ENCODE peak calls at places on chromosome 1, in five cellular contexts. One of them, this sample, is unnamed.

GRCh38 chr1:17768651-17769241 is 13.6 kb downstream of the ACTL8 start:
- DNase-seq in IMR-90: peak
- DNase-seq in cardiac muscle cell: peak
- DNase-seq in suprapubic skin: no peak
- DNase-seq in dorsolateral prefrontal cortex: no peak
- DNase-seq in this sample: no peak

GRCh38 chr1:230743874-230744273 is 3.3 kb upstream of the CAPN9 start:
- DNase-seq in IMR-90: no peak
- DNase-seq in cardiac muscle cell: no peak
- DNase-seq in suprapubic skin: no peak
- DNase-seq in dorsolateral prefrontal cortex: no peak
- DNase-seq in this sample: no peak

GRCh38 chr1:75655931-75656330 is 45.0 kb upstream of the SLC44A5 start:
- DNase-seq in IMR-90: no peak
- DNase-seq in cardiac muscle cell: no peak
- DNase-seq in suprapubic skin: no peak
- DNase-seq in dorsolateral prefrontal cortex: no peak
- DNase-seq in this sample: no peak

GRCh38 chr1:97654866-97655265 is 266.0 kb downstream of the DPYD start:
- DNase-seq in IMR-90: no peak
- DNase-seq in cardiac muscle cell: peak
- DNase-seq in suprapubic skin: no peak
- DNase-seq in dorsolateral prefrontal cortex: no peak
- DNase-seq in this sample: no peak

GRCh38 chr1:41003640-41004220 is 17.8 kb downstream of the SLFNL1 start:
- DNase-seq in IMR-90: peak
- DNase-seq in cardiac muscle cell: peak
- DNase-seq in suprapubic skin: peak
- DNase-seq in dorsolateral prefrontal cortex: peak
- DNase-seq in this sample: peak

GRCh38 chr1:167614851-167615250 is 15.2 kb upstream of the RCSD1 start:
- DNase-seq in IMR-90: no peak
- DNase-seq in cardiac muscle cell: no peak
- DNase-seq in suprapubic skin: no peak
- DNase-seq in dorsolateral prefrontal cortex: no peak
- DNase-seq in this sample: no peak

GRCh38 chr1:20717452-20718342 is at the start of gene KIF17:
- DNase-seq in IMR-90: peak
- DNase-seq in cardiac muscle cell: peak
- DNase-seq in suprapubic skin: no peak
- DNase-seq in dorsolateral prefrontal cortex: peak
- DNase-seq in this sample: peak

GRCh38 chr1:67190942-67191341 is 24.7 kb downstream of the IL23R start:
- DNase-seq in IMR-90: no peak
- DNase-seq in cardiac muscle cell: no peak
- DNase-seq in suprapubic skin: no peak
- DNase-seq in dorsolateral prefrontal cortex: no peak
- DNase-seq in this sample: no peak

GRCh38 chr1:231626951-231627614 is 493 bp downstream of the DISC1 start:
- DNase-seq in IMR-90: peak
- DNase-seq in cardiac muscle cell: peak
- DNase-seq in suprapubic skin: peak
- DNase-seq in dorsolateral prefrontal cortex: peak
- DNase-seq in this sample: peak

GRCh38 chr1:21072721-21073120 is 104.0 kb downstream of the EIF4G3 start:
- DNase-seq in IMR-90: peak
- DNase-seq in cardiac muscle cell: peak
- DNase-seq in suprapubic skin: no peak
- DNase-seq in dorsolateral prefrontal cortex: no peak
- DNase-seq in this sample: no peak

GRCh38 chr1:42340093-42340492 is 5.1 kb upstream of the FOXJ3 start:
- DNase-seq in IMR-90: peak
- DNase-seq in cardiac muscle cell: no peak
- DNase-seq in suprapubic skin: no peak
- DNase-seq in dorsolateral prefrontal cortex: no peak
- DNase-seq in this sample: no peak

GRCh38 chr1:42154685-42155084 is 1.5 kb downstream of the GUCA2B start:
- DNase-seq in IMR-90: no peak
- DNase-seq in cardiac muscle cell: no peak
- DNase-seq in suprapubic skin: no peak
- DNase-seq in dorsolateral prefrontal cortex: no peak
- DNase-seq in this sample: no peak

GRCh38 chr1:183734600-183735036 is 70.3 kb upstream of the RGL1 start:
- DNase-seq in IMR-90: peak
- DNase-seq in cardiac muscle cell: peak
- DNase-seq in suprapubic skin: no peak
- DNase-seq in dorsolateral prefrontal cortex: peak
- DNase-seq in this sample: peak

GRCh38 chr1:3049905-3050304 is 19.1 kb upstream of the PRDM16 start:
- DNase-seq in IMR-90: no peak
- DNase-seq in cardiac muscle cell: no peak
- DNase-seq in suprapubic skin: peak
- DNase-seq in dorsolateral prefrontal cortex: peak
- DNase-seq in this sample: no peak

GRCh38 chr1:117122297-117123025 is 912 bp upstream of the TRIM45 start:
- DNase-seq in IMR-90: no peak
- DNase-seq in cardiac muscle cell: no peak
- DNase-seq in suprapubic skin: no peak
- DNase-seq in dorsolateral prefrontal cortex: no peak
- DNase-seq in this sample: no peak

GRCh38 chr1:170807432-170807831 is 127.9 kb upstream of the MROH9 start:
- DNase-seq in IMR-90: peak
- DNase-seq in cardiac muscle cell: peak
- DNase-seq in suprapubic skin: no peak
- DNase-seq in dorsolateral prefrontal cortex: no peak
- DNase-seq in this sample: no peak

GRCh38 chr1:167911413-167911812 is 2.5 kb downstream of the ADCY10 start:
- DNase-seq in IMR-90: no peak
- DNase-seq in cardiac muscle cell: no peak
- DNase-seq in suprapubic skin: no peak
- DNase-seq in dorsolateral prefrontal cortex: no peak
- DNase-seq in this sample: no peak

GRCh38 chr1:56410405-56410804 is 169.0 kb downstream of the PLPP3 start:
- DNase-seq in IMR-90: no peak
- DNase-seq in cardiac muscle cell: no peak
- DNase-seq in suprapubic skin: no peak
- DNase-seq in dorsolateral prefrontal cortex: no peak
- DNase-seq in this sample: no peak

GRCh38 chr1:37634554-37635308 is at the start of gene RSPO1:
- DNase-seq in IMR-90: no peak
- DNase-seq in cardiac muscle cell: peak
- DNase-seq in suprapubic skin: no peak
- DNase-seq in dorsolateral prefrontal cortex: no peak
- DNase-seq in this sample: no peak

GRCh38 chr1:167635233-167635648 is 5.2 kb downstream of the RCSD1 start:
- DNase-seq in IMR-90: no peak
- DNase-seq in cardiac muscle cell: peak
- DNase-seq in suprapubic skin: no peak
- DNase-seq in dorsolateral prefrontal cortex: peak
- DNase-seq in this sample: peak

GRCh38 chr1:113507552-113508214 is 117.4 kb downstream of the MAGI3 start:
- DNase-seq in IMR-90: no peak
- DNase-seq in cardiac muscle cell: no peak
- DNase-seq in suprapubic skin: no peak
- DNase-seq in dorsolateral prefrontal cortex: no peak
- DNase-seq in this sample: no peak

GRCh38 chr1:27316860-27317259 is 5.1 kb upstream of the TMEM222 start:
- DNase-seq in IMR-90: no peak
- DNase-seq in cardiac muscle cell: no peak
- DNase-seq in suprapubic skin: no peak
- DNase-seq in dorsolateral prefrontal cortex: no peak
- DNase-seq in this sample: no peak

GRCh38 chr1:20787100-20787774 is at the start of gene HP1BP3:
- DNase-seq in IMR-90: peak
- DNase-seq in cardiac muscle cell: peak
- DNase-seq in suprapubic skin: no peak
- DNase-seq in dorsolateral prefrontal cortex: peak
- DNase-seq in this sample: peak

GRCh38 chr1:2955652-2956051 is 65.6 kb upstream of the ACTRT2 start:
- DNase-seq in IMR-90: no peak
- DNase-seq in cardiac muscle cell: no peak
- DNase-seq in suprapubic skin: no peak
- DNase-seq in dorsolateral prefrontal cortex: no peak
- DNase-seq in this sample: no peak

GRCh38 chr1:947958-948357 is 11.1 kb downstream of the NOC2L start:
- DNase-seq in IMR-90: no peak
- DNase-seq in cardiac muscle cell: no peak
- DNase-seq in suprapubic skin: no peak
- DNase-seq in dorsolateral prefrontal cortex: no peak
- DNase-seq in this sample: no peak

GRCh38 chr1:119713538-119714456 is 2.1 kb downstream of the PHGDH start:
- DNase-seq in IMR-90: peak
- DNase-seq in cardiac muscle cell: peak
- DNase-seq in suprapubic skin: no peak
- DNase-seq in dorsolateral prefrontal cortex: no peak
- DNase-seq in this sample: no peak

GRCh38 chr1:66464802-66465201 is 69.2 kb upstream of the SGIP1 start:
- DNase-seq in IMR-90: peak
- DNase-seq in cardiac muscle cell: peak
- DNase-seq in suprapubic skin: no peak
- DNase-seq in dorsolateral prefrontal cortex: no peak
- DNase-seq in this sample: no peak

GRCh38 chr1:33327587-33328325 is 6.9 kb upstream of the A3GALT2 start:
- DNase-seq in IMR-90: peak
- DNase-seq in cardiac muscle cell: peak
- DNase-seq in suprapubic skin: no peak
- DNase-seq in dorsolateral prefrontal cortex: peak
- DNase-seq in this sample: peak
- H3K27ac ChIP-seq in IMR-90: peak
- H3K27ac ChIP-seq in cardiac muscle cell: no peak
- H3K27ac ChIP-seq in suprapubic skin: peak
- H3K27ac ChIP-seq in dorsolateral prefrontal cortex: peak
- H3K27ac ChIP-seq in this sample: peak

GRCh38 chr1:201025571-201026002 is 2.1 kb upstream of the KIF21B start:
- DNase-seq in IMR-90: peak
- DNase-seq in cardiac muscle cell: peak
- DNase-seq in suprapubic skin: no peak
- DNase-seq in dorsolateral prefrontal cortex: no peak
- DNase-seq in this sample: no peak

GRCh38 chr1:201028473-201028889 is 5.0 kb upstream of the KIF21B start:
- DNase-seq in IMR-90: no peak
- DNase-seq in cardiac muscle cell: peak
- DNase-seq in suprapubic skin: no peak
- DNase-seq in dorsolateral prefrontal cortex: no peak
- DNase-seq in this sample: no peak

GRCh38 chr1:201024251-201024998 is 911 bp upstream of the KIF21B start:
- DNase-seq in IMR-90: no peak
- DNase-seq in cardiac muscle cell: no peak
- DNase-seq in suprapubic skin: no peak
- DNase-seq in dorsolateral prefrontal cortex: peak
- DNase-seq in this sample: no peak

GRCh38 chr1:201026746-201027145 is 3.2 kb upstream of the KIF21B start:
- DNase-seq in IMR-90: no peak
- DNase-seq in cardiac muscle cell: no peak
- DNase-seq in suprapubic skin: no peak
- DNase-seq in dorsolateral prefrontal cortex: no peak
- DNase-seq in this sample: no peak

DNA sequence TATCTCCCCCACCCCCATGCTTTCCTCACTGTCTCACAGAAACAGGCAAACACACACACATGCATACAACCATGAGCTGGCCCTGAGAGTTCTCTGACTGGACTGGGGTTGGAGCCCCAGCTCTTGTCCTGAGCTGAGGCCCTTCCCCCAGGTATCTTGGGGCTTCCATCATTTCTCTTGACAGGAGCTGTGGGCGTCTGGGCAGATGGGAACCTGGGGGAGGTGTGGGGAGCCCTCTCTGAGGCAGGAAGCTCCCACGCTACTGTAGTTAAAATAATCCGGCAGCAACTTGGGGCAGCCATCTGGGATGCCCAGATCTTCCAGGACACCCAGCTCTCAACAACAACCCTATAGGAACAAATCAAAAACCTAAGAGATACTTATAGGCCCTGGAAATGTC is 2.7 kb upstream of the KIF21B start:
- DNase-seq in IMR-90: peak
- DNase-seq in cardiac muscle cell: no peak
- DNase-seq in suprapubic skin: no peak
- DNase-seq in dorsolateral prefrontal cortex: no peak
- DNase-seq in this sample: no peak
- H3K27ac ChIP-seq in IMR-90: no peak
- H3K27ac ChIP-seq in cardiac muscle cell: no peak
- H3K27ac ChIP-seq in suprapubic skin: no peak
- H3K27ac ChIP-seq in dorsolateral prefrontal cortex: peak
- H3K27ac ChIP-seq in this sample: no peak

GRCh38 chr1:239956230-239956629 is 135.5 kb upstream of the FMN2 start:
- DNase-seq in IMR-90: no peak
- DNase-seq in cardiac muscle cell: no peak
- DNase-seq in suprapubic skin: no peak
- DNase-seq in dorsolateral prefrontal cortex: no peak
- DNase-seq in this sample: no peak

GRCh38 chr1:239963861-239964260 is 127.8 kb upstream of the FMN2 start:
- DNase-seq in IMR-90: no peak
- DNase-seq in cardiac muscle cell: no peak
- DNase-seq in suprapubic skin: no peak
- DNase-seq in dorsolateral prefrontal cortex: no peak
- DNase-seq in this sample: no peak

GRCh38 chr1:239955431-239955830 is 136.3 kb upstream of the FMN2 start:
- DNase-seq in IMR-90: no peak
- DNase-seq in cardiac muscle cell: no peak
- DNase-seq in suprapubic skin: no peak
- DNase-seq in dorsolateral prefrontal cortex: no peak
- DNase-seq in this sample: no peak

GRCh38 chr1:239958063-239958462 is 133.6 kb upstream of the FMN2 start:
- DNase-seq in IMR-90: no peak
- DNase-seq in cardiac muscle cell: no peak
- DNase-seq in suprapubic skin: no peak
- DNase-seq in dorsolateral prefrontal cortex: no peak
- DNase-seq in this sample: no peak

GRCh38 chr1:239960387-239960786 is 131.3 kb upstream of the FMN2 start:
- DNase-seq in IMR-90: no peak
- DNase-seq in cardiac muscle cell: no peak
- DNase-seq in suprapubic skin: no peak
- DNase-seq in dorsolateral prefrontal cortex: no peak
- DNase-seq in this sample: no peak
- H3K27ac ChIP-seq in IMR-90: no peak
- H3K27ac ChIP-seq in cardiac muscle cell: no peak
- H3K27ac ChIP-seq in suprapubic skin: no peak
- H3K27ac ChIP-seq in dorsolateral prefrontal cortex: no peak
- H3K27ac ChIP-seq in this sample: no peak

GRCh38 chr1:89670168-89670567 is 37.2 kb downstream of the LRRC8C start:
- DNase-seq in IMR-90: no peak
- DNase-seq in cardiac muscle cell: peak
- DNase-seq in suprapubic skin: no peak
- DNase-seq in dorsolateral prefrontal cortex: no peak
- DNase-seq in this sample: no peak

GRCh38 chr1:89670711-89671110 is 37.8 kb downstream of the LRRC8C start:
- DNase-seq in IMR-90: no peak
- DNase-seq in cardiac muscle cell: no peak
- DNase-seq in suprapubic skin: no peak
- DNase-seq in dorsolateral prefrontal cortex: no peak
- DNase-seq in this sample: no peak

GRCh38 chr1:89673251-89673650 is 40.3 kb downstream of the LRRC8C start:
- DNase-seq in IMR-90: no peak
- DNase-seq in cardiac muscle cell: no peak
- DNase-seq in suprapubic skin: no peak
- DNase-seq in dorsolateral prefrontal cortex: no peak
- DNase-seq in this sample: no peak

GRCh38 chr1:89671775-89672488 is 39.0 kb downstream of the LRRC8C start:
- DNase-seq in IMR-90: peak
- DNase-seq in cardiac muscle cell: no peak
- DNase-seq in suprapubic skin: no peak
- DNase-seq in dorsolateral prefrontal cortex: no peak
- DNase-seq in this sample: no peak

GRCh38 chr1:89672489-89673183 is 39.7 kb downstream of the LRRC8C start:
- DNase-seq in IMR-90: peak
- DNase-seq in cardiac muscle cell: peak
- DNase-seq in suprapubic skin: no peak
- DNase-seq in dorsolateral prefrontal cortex: no peak
- DNase-seq in this sample: no peak
- H3K27ac ChIP-seq in IMR-90: no peak
- H3K27ac ChIP-seq in cardiac muscle cell: no peak
- H3K27ac ChIP-seq in suprapubic skin: no peak
- H3K27ac ChIP-seq in dorsolateral prefrontal cortex: no peak
- H3K27ac ChIP-seq in this sample: no peak

This sample was measured in heart right ventricle.